ENCODE peak calls at places on chromosomes 3 and 15, in seven cellular contexts. One of them, this sample, is unnamed.

GRCh38 chr3:171833775-171834460 is 9.2 kb upstream of the TMEM212 start:
- DNase-seq in PC-3: peak; percentile 69
- DNase-seq in neural progenitor cell: no peak
- DNase-seq in HCT116: no peak
- DNase-seq in MM.1S: peak; percentile 62
- DNase-seq in GM23248: peak; percentile 66
- DNase-seq in hepatocyte: no peak
- DNase-seq in this sample: no peak

GRCh38 chr15:85706779-85707518 is 87.8 kb downstream of the KLHL25 start:
- DNase-seq in HCT116: no peak
- DNase-seq in hepatocyte: peak; percentile 43
- DNase-seq in MM.1S: peak; percentile 87
- DNase-seq in neural progenitor cell: no peak
- DNase-seq in GM23248: peak; percentile 62
- DNase-seq in PC-3: no peak
- DNase-seq in this sample: no peak

GRCh38 chr3:124829175-124829818 is 57.9 kb downstream of the ITGB5 start:
- DNase-seq in PC-3: no peak
- DNase-seq in neural progenitor cell: no peak
- DNase-seq in hepatocyte: no peak
- DNase-seq in GM23248: peak; percentile 64
- DNase-seq in MM.1S: no peak
- DNase-seq in HCT116: no peak
- DNase-seq in this sample: no peak

GRCh38 chr15:31270767-31271166 is 55.9 kb upstream of the KLF13 start:
- DNase-seq in neural progenitor cell: peak; percentile 76
- DNase-seq in HCT116: no peak
- DNase-seq in hepatocyte: no peak
- DNase-seq in MM.1S: no peak
- DNase-seq in GM23248: no peak
- DNase-seq in PC-3: no peak
- DNase-seq in this sample: peak; percentile 51

GRCh38 chr3:94967196-94967595 is 904.3 kb downstream of the NSUN3 start:
- DNase-seq in GM23248: no peak
- DNase-seq in HCT116: no peak
- DNase-seq in MM.1S: no peak
- DNase-seq in PC-3: no peak
- DNase-seq in hepatocyte: peak; percentile 13
- DNase-seq in neural progenitor cell: no peak
- DNase-seq in this sample: no peak

GRCh38 chr3:39065197-39065596 is 13.4 kb downstream of the WDR48 start:
- DNase-seq in HCT116: peak; percentile 12
- DNase-seq in neural progenitor cell: peak; percentile 69
- DNase-seq in hepatocyte: peak; percentile 34
- DNase-seq in MM.1S: peak; percentile 48
- DNase-seq in PC-3: peak; percentile 47
- DNase-seq in GM23248: peak; percentile 78
- DNase-seq in this sample: peak; percentile 41

GRCh38 chr3:15405448-15406050 is 21.8 kb downstream of the METTL6 start:
- DNase-seq in neural progenitor cell: peak; percentile 70
- DNase-seq in GM23248: peak; percentile 77
- DNase-seq in MM.1S: peak; percentile 60
- DNase-seq in HCT116: peak; percentile 48
- DNase-seq in PC-3: peak; percentile 72
- DNase-seq in hepatocyte: peak; percentile 62
- DNase-seq in this sample: peak; percentile 51

GRCh38 chr15:34049096-34049495 is 10.1 kb upstream of the AVEN start:
- DNase-seq in GM23248: peak; percentile 68
- DNase-seq in PC-3: peak; percentile 66
- DNase-seq in HCT116: no peak
- DNase-seq in neural progenitor cell: no peak
- DNase-seq in hepatocyte: peak; percentile 25
- DNase-seq in MM.1S: no peak
- DNase-seq in this sample: no peak

GRCh38 chr3:50532062-50532705 is 28.8 kb upstream of the CACNA2D2 start:
- DNase-seq in hepatocyte: no peak
- DNase-seq in PC-3: no peak
- DNase-seq in neural progenitor cell: no peak
- DNase-seq in MM.1S: no peak
- DNase-seq in HCT116: no peak
- DNase-seq in GM23248: peak; percentile 24
- DNase-seq in this sample: no peak

GRCh38 chr3:71628571-71628970 is 45.0 kb upstream of the FOXP1 start:
- DNase-seq in MM.1S: no peak
- DNase-seq in hepatocyte: no peak
- DNase-seq in neural progenitor cell: no peak
- DNase-seq in PC-3: no peak
- DNase-seq in GM23248: peak; percentile 64
- DNase-seq in HCT116: no peak
- DNase-seq in this sample: no peak

GRCh38 chr3:34298668-34299067 is 500.2 kb downstream of the PDCD6IP start:
- DNase-seq in neural progenitor cell: no peak
- DNase-seq in PC-3: no peak
- DNase-seq in hepatocyte: peak; percentile 35
- DNase-seq in GM23248: no peak
- DNase-seq in MM.1S: no peak
- DNase-seq in HCT116: no peak
- DNase-seq in this sample: no peak

GRCh38 chr3:115706311-115706829 is 83.1 kb downstream of the GAP43 start:
- DNase-seq in PC-3: no peak
- DNase-seq in HCT116: no peak
- DNase-seq in MM.1S: no peak
- DNase-seq in neural progenitor cell: no peak
- DNase-seq in GM23248: no peak
- DNase-seq in hepatocyte: peak; percentile 20
- DNase-seq in this sample: no peak

GRCh38 chr3:143529018-143529478 is 319.2 kb downstream of the SLC9A9 start:
- DNase-seq in neural progenitor cell: no peak
- DNase-seq in hepatocyte: no peak
- DNase-seq in GM23248: peak; percentile 34
- DNase-seq in HCT116: no peak
- DNase-seq in MM.1S: no peak
- DNase-seq in PC-3: no peak
- DNase-seq in this sample: no peak

GRCh38 chr3:37935756-37936666 is 54.6 kb upstream of the VILL start:
- DNase-seq in GM23248: peak; percentile 89
- DNase-seq in HCT116: peak; percentile 46
- DNase-seq in neural progenitor cell: peak; percentile 41
- DNase-seq in PC-3: peak; percentile 94
- DNase-seq in hepatocyte: no peak
- DNase-seq in MM.1S: no peak
- DNase-seq in this sample: no peak

GRCh38 chr3:150673966-150674365 is 29.8 kb downstream of the ERICH6 start:
- DNase-seq in HCT116: no peak
- DNase-seq in PC-3: no peak
- DNase-seq in GM23248: no peak
- DNase-seq in MM.1S: no peak
- DNase-seq in hepatocyte: no peak
- DNase-seq in neural progenitor cell: no peak
- DNase-seq in this sample: no peak

GRCh38 chr3:50288387-50289007 is 3.7 kb downstream of the IFRD2 start:
- DNase-seq in neural progenitor cell: no peak
- DNase-seq in HCT116: no peak
- DNase-seq in hepatocyte: no peak
- DNase-seq in PC-3: no peak
- DNase-seq in GM23248: no peak
- DNase-seq in MM.1S: no peak
- DNase-seq in this sample: no peak

GRCh38 chr3:153756816-153757215 is 364.4 kb upstream of the ARHGEF26 start:
- DNase-seq in HCT116: no peak
- DNase-seq in hepatocyte: no peak
- DNase-seq in GM23248: peak; percentile 87
- DNase-seq in MM.1S: no peak
- DNase-seq in neural progenitor cell: no peak
- DNase-seq in PC-3: peak; percentile 89
- DNase-seq in this sample: no peak

DNA sequence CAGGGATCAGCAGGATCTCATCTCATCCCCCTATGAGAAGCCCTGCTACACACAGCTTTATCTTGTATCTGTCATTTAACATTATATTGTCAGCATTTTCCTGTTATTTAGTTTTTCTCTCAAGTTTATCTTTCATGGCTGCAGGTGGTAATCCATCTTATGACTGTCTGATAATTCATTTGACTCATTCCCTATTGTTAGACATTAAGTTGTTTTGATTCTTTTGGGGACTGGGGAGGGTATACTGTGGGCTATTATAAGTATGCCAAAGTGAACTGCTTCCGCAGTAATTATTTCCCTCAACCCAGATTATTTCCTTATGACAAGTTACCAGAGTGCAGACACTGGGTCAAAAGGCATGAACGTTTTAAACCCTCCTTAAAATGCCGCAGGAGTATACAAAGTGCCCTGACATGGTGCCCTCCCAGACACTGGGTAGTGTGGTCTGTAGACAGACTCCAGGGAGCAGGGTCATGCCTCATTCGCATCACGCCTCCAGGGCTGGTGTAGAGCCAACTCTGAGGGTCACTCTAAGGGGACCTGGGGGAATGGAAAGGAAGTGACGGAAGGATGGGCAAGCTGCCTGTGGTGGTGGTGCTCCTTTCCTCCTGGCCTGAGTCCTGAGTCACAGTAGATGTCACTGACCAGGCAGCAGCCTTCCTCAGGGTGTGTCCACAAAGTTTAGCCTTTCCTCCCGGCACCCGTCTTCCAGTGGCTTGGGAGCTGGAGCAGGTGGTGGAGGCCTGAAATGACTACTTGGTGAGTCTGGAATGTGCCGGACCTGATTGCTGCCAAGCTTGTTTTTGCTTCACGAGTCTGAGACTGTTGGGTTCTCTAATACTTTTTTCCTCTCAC is 11.6 kb downstream of the GPR160 start:
- DNase-seq in neural progenitor cell: no peak
- DNase-seq in PC-3: peak; percentile 94
- DNase-seq in hepatocyte: no peak
- DNase-seq in HCT116: no peak
- DNase-seq in GM23248: peak; percentile 57
- DNase-seq in MM.1S: no peak
- DNase-seq in this sample: no peak
- TF ChIP-seq EZH2phosphoT487 in neural progenitor cell: no peak
- TF ChIP-seq EZH2phosphoT487 in PC-3: no peak
- TF ChIP-seq EZH2phosphoT487 in hepatocyte: no peak
- TF ChIP-seq EZH2phosphoT487 in HCT116: no peak
- TF ChIP-seq EZH2phosphoT487 in GM23248: no peak
- TF ChIP-seq EZH2phosphoT487 in MM.1S: no peak
- TF ChIP-seq EZH2phosphoT487 in this sample: no peak

DNA sequence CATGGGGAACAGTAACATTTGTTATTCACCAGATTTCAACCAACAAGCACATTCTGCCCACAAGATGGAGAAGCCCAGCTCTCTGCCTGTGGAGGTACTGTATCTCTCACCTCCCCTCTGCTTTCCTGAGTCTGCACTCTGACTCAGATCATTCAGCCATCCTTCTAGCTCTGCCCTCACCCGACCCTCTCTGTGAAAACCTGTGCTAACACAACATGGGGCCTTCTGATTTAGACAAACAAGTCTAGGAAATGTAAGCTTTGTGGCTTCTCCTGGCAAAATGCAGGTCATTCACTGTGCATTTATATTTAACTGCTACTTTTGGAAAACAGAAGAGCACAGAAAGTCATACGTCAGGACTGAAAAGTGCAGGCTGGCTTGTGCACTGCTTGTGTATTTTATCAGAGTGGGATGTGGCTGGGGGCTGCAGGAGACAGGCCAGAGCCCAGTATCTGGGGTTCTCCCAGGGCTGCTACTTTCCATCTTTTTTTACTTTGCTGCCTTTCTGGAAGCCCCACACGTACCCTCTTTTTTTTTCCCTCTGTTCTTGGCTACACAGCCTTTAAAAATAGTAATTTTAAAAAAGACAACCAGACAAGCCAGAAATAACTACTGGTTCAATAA is 50.8 kb downstream of the SUSD5 start:
- DNase-seq in GM23248: no peak
- DNase-seq in MM.1S: no peak
- DNase-seq in PC-3: no peak
- DNase-seq in HCT116: no peak
- DNase-seq in neural progenitor cell: no peak
- DNase-seq in hepatocyte: no peak
- DNase-seq in this sample: no peak
- TF ChIP-seq EZH2phosphoT487 in GM23248: no peak
- TF ChIP-seq EZH2phosphoT487 in MM.1S: no peak
- TF ChIP-seq EZH2phosphoT487 in PC-3: no peak
- TF ChIP-seq EZH2phosphoT487 in HCT116: no peak
- TF ChIP-seq EZH2phosphoT487 in neural progenitor cell: no peak
- TF ChIP-seq EZH2phosphoT487 in hepatocyte: no peak
- TF ChIP-seq EZH2phosphoT487 in this sample: no peak

GRCh38 chr15:73752817-73753214 is 335 bp downstream of the INSYN1 start:
- DNase-seq in neural progenitor cell: peak; percentile 77
- DNase-seq in PC-3: no peak
- DNase-seq in hepatocyte: peak; percentile 54
- DNase-seq in GM23248: peak; percentile 61
- DNase-seq in HCT116: no peak
- DNase-seq in MM.1S: no peak
- DNase-seq in this sample: peak; percentile 85

GRCh38 chr15:73754461-73754860 is 1.3 kb upstream of the INSYN1 start:
- DNase-seq in HCT116: no peak
- DNase-seq in PC-3: no peak
- DNase-seq in neural progenitor cell: no peak
- DNase-seq in MM.1S: no peak
- DNase-seq in hepatocyte: no peak
- DNase-seq in GM23248: peak; percentile 25
- DNase-seq in this sample: no peak

GRCh38 chr15:73755481-73755880 is 2.3 kb upstream of the INSYN1 start:
- DNase-seq in hepatocyte: no peak
- DNase-seq in MM.1S: no peak
- DNase-seq in PC-3: no peak
- DNase-seq in neural progenitor cell: no peak
- DNase-seq in HCT116: no peak
- DNase-seq in GM23248: no peak
- DNase-seq in this sample: peak; percentile 71

GRCh38 chr15:73751896-73752816 is 995 bp downstream of the INSYN1 start:
- DNase-seq in hepatocyte: no peak
- DNase-seq in MM.1S: no peak
- DNase-seq in neural progenitor cell: peak; percentile 59
- DNase-seq in GM23248: peak; percentile 45
- DNase-seq in HCT116: no peak
- DNase-seq in PC-3: no peak
- DNase-seq in this sample: peak; percentile 75

GRCh38 chr15:73753250-73754130 is at the start of gene INSYN1:
- DNase-seq in HCT116: no peak
- DNase-seq in hepatocyte: peak; percentile 71
- DNase-seq in GM23248: peak; percentile 82
- DNase-seq in MM.1S: no peak
- DNase-seq in PC-3: no peak
- DNase-seq in neural progenitor cell: peak; percentile 65
- DNase-seq in this sample: peak; percentile 80
- TF ChIP-seq EZH2phosphoT487 in HCT116: no peak
- TF ChIP-seq EZH2phosphoT487 in hepatocyte: no peak
- TF ChIP-seq EZH2phosphoT487 in GM23248: no peak
- TF ChIP-seq EZH2phosphoT487 in MM.1S: no peak
- TF ChIP-seq EZH2phosphoT487 in PC-3: no peak
- TF ChIP-seq EZH2phosphoT487 in neural progenitor cell: no peak
- TF ChIP-seq EZH2phosphoT487 in this sample: no peak

DNA sequence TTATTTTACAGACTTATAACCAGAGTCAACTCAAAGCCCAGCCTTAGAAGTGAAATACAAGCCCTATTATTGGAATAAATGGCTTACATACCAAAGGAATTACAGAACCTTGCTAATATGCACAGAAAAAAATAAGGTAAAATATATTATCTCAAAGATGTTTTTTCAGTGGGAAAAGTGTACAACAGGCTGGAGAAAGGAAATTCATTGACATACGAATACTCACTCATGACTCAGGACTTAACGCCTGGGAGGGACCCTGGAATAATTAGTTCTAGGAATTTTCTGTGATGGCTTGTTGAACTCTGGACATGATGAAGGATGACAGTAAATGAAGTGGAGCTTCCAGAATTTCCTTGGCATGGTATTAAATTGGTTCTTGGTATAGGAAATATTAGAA is 27.0 kb downstream of the ARL14 start:
- DNase-seq in HCT116: no peak
- DNase-seq in neural progenitor cell: no peak
- DNase-seq in PC-3: no peak
- DNase-seq in GM23248: peak; percentile 15
- DNase-seq in hepatocyte: no peak
- DNase-seq in MM.1S: no peak
- DNase-seq in this sample: no peak
- TF ChIP-seq EZH2phosphoT487 in HCT116: no peak
- TF ChIP-seq EZH2phosphoT487 in neural progenitor cell: no peak
- TF ChIP-seq EZH2phosphoT487 in PC-3: no peak
- TF ChIP-seq EZH2phosphoT487 in GM23248: no peak
- TF ChIP-seq EZH2phosphoT487 in hepatocyte: no peak
- TF ChIP-seq EZH2phosphoT487 in MM.1S: no peak
- TF ChIP-seq EZH2phosphoT487 in this sample: no peak